ENCODE peak calls at places on chromosomes 7 and 10, in six cellular contexts. G is naive B cell; T is IMR-90; P is T-helper 17 cell; J is HepG2; Z is activated naive CD4-positive, alpha-beta T cell treated with anti-CD3 and anti-CD28 coated beads, Interleukin-2, amount 50 U/mL, for 72 hours. V is an unnamed sample.

GRCh38 chr7:28018446-28018845 is 162.1 kb downstream of the JAZF1 start:
- ATAC-seq in G (no peak), T (peak; percentile 61), P (no peak), J (no peak), Z (no peak), V (peak; percentile 83)

GRCh38 chr10:124039432-124040086 is 53.8 kb downstream of the CHST15 start:
- ATAC-seq in G (no peak), T (no peak), P (no peak), J (no peak), Z (no peak), V (no peak)

GRCh38 chr10:128062837-128063563 is 63.2 kb downstream of the MKI67 start:
- ATAC-seq in G (peak; percentile 59), T (no peak), P (peak; percentile 75), J (no peak), Z (peak; percentile 15), V (peak; percentile 5)

GRCh38 chr7:157653827-157654207 is 317.0 kb downstream of the DNAJB6 start:
- ATAC-seq in G (no peak), T (no peak), P (no peak), J (no peak), Z (no peak), V (no peak)

GRCh38 chr7:3673524-3673923 is 372.5 kb downstream of the SDK1 start:
- ATAC-seq in G (no peak), T (no peak), P (no peak), J (no peak), Z (no peak), V (no peak)

GRCh38 chr7:50821457-50821977 is 38.8 kb upstream of the GRB10 start:
- ATAC-seq in G (no peak), T (peak; percentile 14), P (no peak), J (peak; percentile 82), Z (no peak), V (no peak)

GRCh38 chr10:95408148-95408930 is 117.5 kb upstream of the PDLIM1 start:
- ATAC-seq in G (no peak), T (no peak), P (no peak), J (no peak), Z (no peak), V (no peak)

GRCh38 chr7:132537451-132537850 is 38.8 kb downstream of the PLXNA4 start:
- ATAC-seq in G (no peak), T (no peak), P (no peak), J (no peak), Z (no peak), V (no peak)

GRCh38 chr7:141003172-141004080 is 11.3 kb downstream of the MRPS33 start:
- ATAC-seq in G (no peak), T (no peak), P (no peak), J (peak; percentile 90), Z (no peak), V (no peak)

GRCh38 chr7:66928388-66928787 is 7.4 kb downstream of the TMEM248 start:
- ATAC-seq in G (no peak), T (no peak), P (no peak), J (no peak), Z (no peak), V (no peak)

GRCh38 chr7:38671901-38672559 is 40.9 kb upstream of the AMPH start:
- ATAC-seq in G (peak; percentile 92), T (no peak), P (peak; percentile 59), J (no peak), Z (no peak), V (no peak)

GRCh38 chr7:139771001-139771956 is 6.5 kb downstream of the HIPK2 start:
- ATAC-seq in G (no peak), T (peak; percentile 68), P (no peak), J (no peak), Z (peak; percentile 29), V (peak; percentile 56)